ENCODE peak calls at places on chromosomes 7 and 10, in four cellular contexts. Z is right cardiac atrium, J is endodermal cell, T is heart left ventricle. M is an unnamed sample.

GRCh38 chr7:149794665-149795064 is 21.3 kb upstream of the ZNF467 start:
- DNase-seq in J (peak; percentile 58), T (no peak), Z (no peak), M (no peak)

GRCh38 chr10:100713049-100713858 is 32.1 kb upstream of the PAX2 start:
- DNase-seq in T (no peak), J (peak; percentile 73), Z (no peak), M (no peak)

GRCh38 chr7:44308741-44309270 is 16.6 kb downstream of the CAMK2B start:
- DNase-seq in Z (peak; percentile 46), T (no peak), J (no peak), M (peak; percentile 39)

GRCh38 chr10:71830726-71831125 is 20.3 kb downstream of the PSAP start:
- DNase-seq in T (no peak), Z (no peak), J (no peak), M (no peak)

GRCh38 chr10:19904202-19904661 is 88.0 kb downstream of the PLXDC2 start:
- DNase-seq in J (no peak), T (no peak), Z (no peak), M (no peak)

GRCh38 chr7:127741764-127742375 is 89.9 kb downstream of the SND1 start:
- DNase-seq in J (no peak), T (no peak), Z (no peak), M (no peak)

GRCh38 chr10:90751107-90751997 is 106.5 kb downstream of the HTR7 start:
- DNase-seq in J (peak; percentile 89), Z (no peak), T (no peak), M (no peak)

GRCh38 chr7:138935438-138936079 is 45.6 kb downstream of the KIAA1549 start:
- DNase-seq in T (peak; percentile 38), J (peak; percentile 47), Z (no peak), M (no peak)

GRCh38 chr10:109866168-109866994 is 56.9 kb downstream of the XPNPEP1 start:
- DNase-seq in T (peak; percentile 50), J (peak; percentile 71), Z (peak; percentile 81), M (no peak)

GRCh38 chr10:47047577-47048532 is 136.6 kb downstream of the PTPN20 start:
- DNase-seq in J (peak; percentile 93), Z (peak; percentile 93), T (peak; percentile 59), M (peak; percentile 87)

GRCh38 chr7:98469088-98469487 is 68.2 kb upstream of the BAIAP2L1 start:
- DNase-seq in Z (no peak), T (no peak), J (no peak), M (peak; percentile 22)

GRCh38 chr7:115868369-115868768 is 162.2 kb downstream of the TFEC start:
- DNase-seq in J (no peak), Z (no peak), T (no peak), M (no peak)

GRCh38 chr7:79806161-79806734 is 328.4 kb upstream of the GNAI1 start:
- DNase-seq in Z (no peak), J (no peak), T (no peak), M (no peak)

GRCh38 chr7:43307522-43307921 is 195.1 kb downstream of the HECW1 start:
- DNase-seq in J (no peak), T (no peak), Z (no peak), M (no peak)

GRCh38 chr10:119339099-119339498 is 131.7 kb downstream of the GRK5 start:
- DNase-seq in Z (no peak), T (peak; percentile 10), J (no peak), M (no peak)

GRCh38 chr7:87451187-87451586 is 24.3 kb downstream of the ABCB4 start:
- DNase-seq in T (no peak), Z (no peak), J (no peak), M (no peak)

GRCh38 chr10:72245949-72246525 is 27.7 kb upstream of the DDIT4 start:
- DNase-seq in Z (no peak), T (no peak), J (no peak), M (no peak)

GRCh38 chr7:28474267-28474618 is 61.9 kb downstream of the CREB5 start:
- DNase-seq in J (no peak), Z (no peak), T (no peak), M (no peak)

GRCh38 chr10:63700209-63700934 is 179.2 kb downstream of the REEP3 start:
- DNase-seq in Z (peak; percentile 66), J (no peak), T (peak; percentile 68), M (peak; percentile 69)

GRCh38 chr10:110651044-110651958 is 7.2 kb downstream of the RBM20 start:
- DNase-seq in T (peak; percentile 65), Z (no peak), J (peak; percentile 48), M (no peak)

GRCh38 chr10:67923551-67923950 is 39.1 kb downstream of the SIRT1 start:
- DNase-seq in T (no peak), Z (no peak), J (no peak), M (no peak)

GRCh38 chr10:3538850-3539531 is 246.0 kb downstream of the KLF6 start:
- DNase-seq in Z (peak; percentile 63), J (peak; percentile 59), T (peak; percentile 52), M (peak; percentile 87)

GRCh38 chr10:5737352-5737751 is 52.7 kb downstream of the TASOR2 start:
- DNase-seq in J (peak; percentile 76), Z (no peak), T (no peak), M (no peak)

GRCh38 chr7:130700760-130701159 is 14.4 kb upstream of the TSGA13 start:
- DNase-seq in Z (no peak), J (no peak), T (no peak), M (no peak)

GRCh38 chr7:74404741-74405140 is 49.0 kb upstream of the GTF2IRD1 start:
- DNase-seq in Z (no peak), J (no peak), T (no peak), M (no peak)

GRCh38 chr10:29689001-29689400 is 54.2 kb upstream of the SVIL start:
- DNase-seq in T (no peak), Z (no peak), J (no peak), M (no peak)

GRCh38 chr7:158741294-158741666 is 36.7 kb upstream of the NCAPG2 start:
- DNase-seq in T (no peak), J (no peak), Z (no peak), M (no peak)
- H3K27ac ChIP-seq in T (no peak overlapping the region), J (no peak overlapping the region), Z (no peak overlapping the region), M (no peak overlapping the region)

DNA sequence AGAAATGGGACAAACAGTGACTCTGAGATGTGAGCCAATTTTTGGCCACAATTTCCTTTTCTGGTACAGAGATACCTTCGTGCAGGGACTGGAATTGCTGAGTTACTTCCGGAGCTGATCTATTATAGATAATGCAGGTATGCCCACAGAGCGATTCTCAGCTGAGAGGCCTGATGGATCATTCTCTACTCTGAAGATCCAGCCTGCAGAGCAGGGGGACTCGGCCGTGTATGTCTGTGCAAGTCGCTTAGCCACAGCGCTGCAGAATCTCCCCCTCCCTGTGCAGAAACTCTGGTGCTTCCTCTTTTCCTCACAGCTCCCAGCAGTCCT is 183.2 kb upstream of the PRSS58 start:
- DNase-seq in Z (no peak), T (no peak), J (no peak), M (no peak)
- H3K27ac ChIP-seq in Z (no peak overlapping the region), T (no peak overlapping the region), J (no peak overlapping the region), M (no peak overlapping the region)

GRCh38 chr7:8200717-8201116 is 61.2 kb downstream of the ICA1 start:
- DNase-seq in Z (no peak), J (no peak), T (no peak), M (no peak)
- H3K27ac ChIP-seq in Z (no peak overlapping the region), J (no peak overlapping the region), T (no peak overlapping the region), M (no peak overlapping the region)

GRCh38 chr10:58920655-58921003 is 255.8 kb upstream of the PHYHIPL start:
- DNase-seq in Z (no peak), T (no peak), J (no peak), M (no peak)
- H3K27ac ChIP-seq in Z (no peak overlapping the region), T (peak overlapping the region; percentile 13), J (no peak overlapping the region), M (no peak overlapping the region)